ENCODE peak calls at places on chromosomes 2 and 18, in eight cellular contexts. V, U, Q, B, S, C, E and L are unnamed samples.

GRCh38 chr2:231900486-231900942 is 25.7 kb downstream of the NPPC start:
- DNase-seq in V (peak), U (peak), Q (peak), B (peak), S (peak), C (peak), E (peak), L (peak)

GRCh38 chr18:23617412-23618009 is 31.2 kb upstream of the NPC1 start:
- DNase-seq in V (no peak), U (no peak), Q (no peak), B (no peak), S (no peak), C (no peak), E (no peak), L (no peak)

GRCh38 chr2:240451108-240451611 is 15.7 kb downstream of the GPC1 start:
- DNase-seq in V (no peak), U (no peak), Q (no peak), B (peak), S (no peak), C (no peak), E (peak), L (no peak)

GRCh38 chr2:238225911-238226697 is 13.7 kb downstream of the HES6 start:
- DNase-seq in V (no peak), U (no peak), Q (peak), B (no peak), S (no peak), C (peak), E (no peak), L (no peak)

GRCh38 chr2:239949537-239949936 is 75.6 kb downstream of the NDUFA10 start:
- DNase-seq in V (no peak), U (no peak), Q (no peak), B (no peak), S (peak), C (no peak), E (no peak), L (no peak)

GRCh38 chr2:43005975-43006833 is 213.8 kb upstream of the HAAO start:
- DNase-seq in V (peak), U (no peak), Q (no peak), B (no peak), S (no peak), C (no peak), E (no peak), L (no peak)

GRCh38 chr18:79802298-79802697 is 4.6 kb downstream of the KCNG2 start:
- DNase-seq in V (no peak), U (no peak), Q (no peak), B (no peak), S (no peak), C (peak), E (no peak), L (no peak)

GRCh38 chr2:234911271-234911670 is 40.5 kb upstream of the SH3BP4 start:
- DNase-seq in V (no peak), U (no peak), Q (peak), B (no peak), S (peak), C (no peak), E (no peak), L (no peak)

GRCh38 chr2:191539068-191539467 is 138.9 kb upstream of the NABP1 start:
- DNase-seq in V (no peak), U (peak), Q (peak), B (no peak), S (no peak), C (no peak), E (no peak), L (no peak)

GRCh38 chr2:208252766-208253492 is 1.9 kb downstream of the IDH1 start:
- DNase-seq in V (no peak), U (no peak), Q (peak), B (no peak), S (no peak), C (no peak), E (no peak), L (no peak)